ENCODE peak calls at places on chromosomes 5 and 9, in four cellular contexts. Y is SK-N-SH, T is K562, D is HepG2. U is an unnamed sample.

GRCh38 chr5:174459071-174459702 is 265.2 kb upstream of the MSX2 start:
- DNase-seq in Y (no peak), T (no peak), D (no peak), U (no peak)

GRCh38 chr5:13946111-13946510 is 1.6 kb upstream of the DNAH5 start:
- DNase-seq in T (no peak), D (no peak), Y (no peak), U (no peak)

GRCh38 chr5:153777681-153778080 is 261.0 kb downstream of the FAM114A2 start:
- DNase-seq in T (no peak), D (no peak), Y (peak; percentile 73), U (no peak)

GRCh38 chr9:25939116-25939515 is 260.9 kb upstream of the TUSC1 start:
- DNase-seq in Y (no peak), D (no peak), T (no peak), U (no peak)

GRCh38 chr9:109401169-109401989 is 80.5 kb upstream of the EPB41L4B start:
- DNase-seq in Y (peak; percentile 68), D (peak; percentile 65), T (peak; percentile 80), U (peak; percentile 49)

GRCh38 chr5:35938518-35939227 is at the start of gene CAPSL:
- DNase-seq in Y (peak; percentile 24), T (no peak), D (no peak), U (peak; percentile 36)

GRCh38 chr9:90058364-90058763 is 453.6 kb downstream of the GADD45G start:
- DNase-seq in T (no peak), Y (no peak), D (no peak), U (no peak)

GRCh38 chr9:133819923-133820322 is 81.8 kb upstream of the SARDH start:
- DNase-seq in Y (no peak), D (no peak), T (no peak), U (no peak)

GRCh38 chr5:174552428-174552827 is 172.0 kb upstream of the MSX2 start:
- DNase-seq in D (no peak), T (no peak), Y (no peak), U (no peak)

GRCh38 chr5:160366230-160366629 is 4.2 kb downstream of the C1QTNF2 start:
- DNase-seq in D (no peak), Y (no peak), T (no peak), U (no peak)

GRCh38 chr5:142685418-142686209 is at the start of gene FGF1:
- DNase-seq in D (no peak), Y (peak; percentile 76), T (no peak), U (no peak)

GRCh38 chr5:169223595-169223953 is 77.4 kb downstream of the SLIT3 start:
- DNase-seq in Y (no peak), D (no peak), T (no peak), U (no peak)

GRCh38 chr9:35760651-35761050 is 6.6 kb upstream of the MSMP start:
- DNase-seq in T (no peak), Y (no peak), D (no peak), U (no peak)

GRCh38 chr5:58466939-58467338 is 7.1 kb upstream of the PLK2 start:
- DNase-seq in T (no peak), D (no peak), Y (no peak), U (no peak)

GRCh38 chr5:112634796-112635195 is 102.9 kb upstream of the APC start:
- DNase-seq in D (no peak), Y (no peak), T (no peak), U (no peak)

GRCh38 chr5:88956416-88956815 is 73.4 kb upstream of the MEF2C start:
- DNase-seq in D (no peak), T (no peak), Y (no peak), U (no peak)

GRCh38 chr9:112274600-112274999 is 58.8 kb downstream of the PTBP3 start:
- DNase-seq in D (no peak), Y (no peak), T (no peak), U (no peak)

GRCh38 chr5:148687427-148687826 is 33.1 kb upstream of the HTR4 start:
- DNase-seq in D (peak; percentile 57), T (peak; percentile 77), Y (no peak), U (peak; percentile 64)

GRCh38 chr9:128022886-128023285 is 42.1 kb upstream of the EEIG1 start:
- DNase-seq in D (no peak), T (no peak), Y (peak; percentile 39), U (no peak)

GRCh38 chr5:99449786-99450185 is 521.0 kb upstream of the CHD1 start:
- DNase-seq in T (no peak), Y (no peak), D (no peak), U (no peak)

GRCh38 chr5:62457071-62457470 is 44.5 kb downstream of the IPO11 start:
- DNase-seq in T (no peak), D (no peak), Y (no peak), U (no peak)

GRCh38 chr9:35859995-35860348 is 10.2 kb downstream of the OR13J1 start:
- DNase-seq in Y (no peak), D (no peak), T (no peak), U (no peak)

GRCh38 chr5:133244242-133244641 is 192.4 kb downstream of the HSPA4 start:
- DNase-seq in D (peak; percentile 65), T (no peak), Y (peak; percentile 44), U (no peak)

GRCh38 chr5:94691947-94692346 is 73.5 kb downstream of the SLF1 start:
- DNase-seq in T (no peak), D (peak; percentile 3), Y (peak; percentile 20), U (no peak)

GRCh38 chr5:138610468-138611294 is 35.5 kb upstream of the HSPA9 start:
- DNase-seq in Y (peak; percentile 64), D (no peak), T (peak; percentile 30), U (no peak)

GRCh38 chr5:74873525-74874249 is 7.5 kb upstream of the FAM169A start:
- DNase-seq in D (peak; percentile 77), T (no peak), Y (no peak), U (no peak)

GRCh38 chr9:71446499-71447411 is 321.6 kb downstream of the CEMIP2 start:
- DNase-seq in Y (peak; percentile 52), T (peak; percentile 3), D (peak; percentile 47), U (no peak)

GRCh38 chr9:28215921-28216320 is 642.6 kb upstream of the C9orf72 start:
- DNase-seq in D (no peak), Y (no peak), T (no peak), U (no peak)
- TF ChIP-seq ELF1 in D (no peak), Y (no peak), T (no peak), U (no peak)

GRCh38 chr5:38742821-38743220 is 103.0 kb upstream of the OSMR start:
- DNase-seq in Y (no peak), D (no peak), T (no peak), U (no peak)

GRCh38 chr5:38743562-38743961 is 102.2 kb upstream of the OSMR start:
- DNase-seq in Y (no peak), T (no peak), D (no peak), U (no peak)

GRCh38 chr5:38736089-38736488 is 109.7 kb upstream of the OSMR start:
- DNase-seq in D (no peak), Y (no peak), T (no peak), U (no peak)

GRCh38 chr5:38734353-38734752 is 111.5 kb upstream of the OSMR start:
- DNase-seq in T (no peak), Y (no peak), D (no peak), U (no peak)

GRCh38 chr5:38738898-38739743 is 106.7 kb upstream of the OSMR start:
- DNase-seq in D (no peak), Y (no peak), T (no peak), U (no peak)
- H2AFZ ChIP-seq in D (no peak overlapping the region), Y (no peak overlapping the region), T (no peak overlapping the region), U (no peak overlapping the region)

GRCh38 chr5:68171101-68171558 is 44.4 kb upstream of the PIK3R1 start:
- DNase-seq in Y (no peak), T (no peak), D (no peak), U (no peak)
- TF ChIP-seq ELF1 in Y (no peak), T (no peak), D (no peak), U (no peak)

GRCh38 chr9:137305060-137305787 is 3.2 kb upstream of the NRARP start:
- DNase-seq in D (no peak), T (peak; percentile 43), Y (peak; percentile 48), U (no peak)

GRCh38 chr9:137306546-137307254 is 4.6 kb upstream of the NRARP start:
- DNase-seq in D (no peak), T (no peak), Y (peak; percentile 27), U (no peak)

GRCh38 chr9:137304383-137305059 is 2.5 kb upstream of the NRARP start:
- DNase-seq in D (no peak), T (no peak), Y (peak; percentile 51), U (no peak)

GRCh38 chr9:137307255-137308101 is 5.4 kb upstream of the NRARP start:
- DNase-seq in T (peak; percentile 44), Y (peak; percentile 35), D (no peak), U (no peak)

DNA sequence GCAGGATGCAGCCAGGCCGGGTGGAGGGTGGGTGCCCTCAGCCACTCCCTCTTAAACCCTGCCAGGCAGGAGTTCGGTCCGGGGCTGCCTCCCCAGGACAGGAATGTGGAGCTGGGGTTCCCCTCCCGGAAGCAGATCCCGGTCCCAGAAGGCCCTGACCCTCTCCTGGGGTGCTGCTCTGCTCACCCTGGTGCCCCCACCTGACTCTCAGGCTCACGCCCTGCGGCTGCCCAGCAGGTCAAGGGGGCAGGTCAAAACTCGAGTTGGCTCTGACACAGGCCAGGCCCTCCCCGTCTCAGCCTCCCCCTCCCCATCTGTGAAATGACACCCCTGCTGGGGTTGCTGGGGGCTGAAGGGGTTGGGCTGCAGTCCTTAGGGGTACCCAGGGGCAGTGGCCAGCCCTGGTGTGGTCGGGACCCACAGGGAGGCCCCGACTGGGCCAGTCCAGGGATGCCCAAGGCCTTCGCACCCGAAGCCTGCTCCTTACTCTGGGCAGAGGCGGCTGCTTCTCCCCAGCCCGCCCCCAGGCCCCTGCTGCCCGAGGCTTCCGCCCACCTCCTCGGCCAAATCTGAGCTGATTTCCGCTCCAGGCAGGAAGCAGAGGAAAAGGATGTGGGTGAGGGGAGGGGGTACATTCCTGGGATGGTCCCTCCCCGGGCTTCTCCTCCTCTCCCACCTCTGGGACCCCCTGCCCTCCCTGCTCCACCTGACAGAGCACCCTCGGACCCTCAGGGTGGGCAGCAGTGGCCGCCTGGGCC is 3.9 kb upstream of the NRARP start:
- DNase-seq in D (no peak), Y (peak; percentile 23), T (no peak), U (no peak)
- H2AFZ ChIP-seq in D (no peak overlapping the region), Y (no peak overlapping the region), T (no peak overlapping the region), U (no peak overlapping the region)

GRCh38 chr5:8845316-8845715 is 700.6 kb downstream of the SEMA5A start:
- DNase-seq in Y (no peak), T (no peak), D (no peak), U (no peak)

GRCh38 chr5:8844847-8845246 is 701.0 kb downstream of the SEMA5A start:
- DNase-seq in T (no peak), D (no peak), Y (no peak), U (no peak)

GRCh38 chr5:8842906-8843590 is 702.8 kb downstream of the SEMA5A start:
- DNase-seq in D (no peak), Y (peak; percentile 27), T (no peak), U (no peak)

GRCh38 chr5:8844206-8844605 is 701.7 kb downstream of the SEMA5A start:
- DNase-seq in T (no peak), Y (no peak), D (no peak), U (no peak)

DNA sequence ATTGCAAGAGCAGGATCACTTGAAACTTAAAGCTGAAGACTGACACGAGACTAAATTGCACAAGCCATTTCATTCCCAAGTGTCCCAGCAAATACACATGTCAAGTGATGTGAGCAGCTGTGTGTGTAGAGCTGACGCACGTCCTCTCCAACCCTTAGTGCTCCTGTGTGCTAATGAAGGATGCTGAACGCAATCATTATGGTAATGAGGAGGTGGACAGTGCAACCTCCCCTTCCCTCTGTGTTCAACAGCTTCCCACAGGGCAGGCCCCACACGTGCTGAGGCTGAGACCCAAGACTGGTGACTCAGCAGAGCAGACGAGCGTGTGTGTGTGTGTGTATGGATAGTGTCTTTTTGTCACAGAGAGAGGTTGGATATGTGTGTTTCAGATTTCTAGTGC is 702.1 kb downstream of the SEMA5A start:
- DNase-seq in Y (no peak), T (no peak), D (no peak), U (no peak)
- TF ChIP-seq ELF1 in Y (no peak), T (no peak), D (no peak), U (no peak)

U was measured in HCT116.